ENCODE peak calls at places on chromosomes 13 and 19, in five cellular contexts. N, Z, X, J and S are unnamed samples.
A peak's percentile ranks its signal among the peaks of the same experiment; 100 is the strongest.

GRCh38 chr13:35856721-35857346 is 274.3 kb downstream of the DCLK1 start:
- DNase-seq in Z (no peak), N (no peak), J (peak; percentile 31), X (no peak), S (no peak)

GRCh38 chr19:8552810-8553209 is 24.4 kb downstream of the MYO1F start:
- DNase-seq in J (no peak), N (peak; percentile 40), X (no peak), Z (peak; percentile 27), S (no peak)

GRCh38 chr19:54541712-54542111 is 31.9 kb upstream of the LILRA2 start:
- DNase-seq in J (no peak), Z (no peak), X (no peak), N (no peak), S (no peak)

GRCh38 chr13:75050419-75051066 is 431.4 kb downstream of the TBC1D4 start:
- DNase-seq in Z (peak; percentile 37), X (no peak), N (no peak), J (peak; percentile 25), S (peak; percentile 14)

GRCh38 chr19:55069137-55069858 is 6.3 kb upstream of the RDH13 start:
- DNase-seq in Z (no peak), J (peak; percentile 65), X (no peak), N (peak; percentile 89), S (peak; percentile 32)

GRCh38 chr19:49391581-49392399 is 3.7 kb downstream of the KASH5 start:
- DNase-seq in N (peak; percentile 95), X (peak; percentile 20), Z (peak; percentile 38), J (peak; percentile 79), S (peak; percentile 73)

GRCh38 chr13:49638416-49639072 is 10.2 kb downstream of the ARL11 start:
- DNase-seq in N (peak; percentile 43), Z (no peak), X (no peak), J (peak; percentile 46), S (no peak)

GRCh38 chr13:100675660-100676129 is 1.1 kb upstream of the TMTC4 start:
- DNase-seq in N (no peak), J (peak; percentile 16), Z (no peak), X (no peak), S (no peak)

GRCh38 chr19:43774103-43774939 is 6.5 kb downstream of the KCNN4 start:
- DNase-seq in X (no peak), N (no peak), Z (peak; percentile 61), J (peak; percentile 79), S (peak; percentile 69)

GRCh38 chr19:8611391-8611883 is 922 bp upstream of the ADAMTS10 start:
- DNase-seq in X (no peak), N (no peak), J (peak; percentile 25), Z (no peak), S (no peak)

GRCh38 chr19:17797397-17798201 is 2.7 kb downstream of the B3GNT3 start:
- DNase-seq in X (no peak), N (peak; percentile 98), J (peak; percentile 83), Z (no peak), S (peak; percentile 16)

GRCh38 chr13:32731576-32731975 is 145.3 kb downstream of the PDS5B start:
- DNase-seq in X (no peak), N (peak; percentile 58), J (peak; percentile 77), Z (peak; percentile 29), S (peak; percentile 45)

GRCh38 chr19:19022380-19022961 is 10.8 kb downstream of the SUGP2 start:
- DNase-seq in N (no peak), X (no peak), Z (no peak), J (no peak), S (no peak)

GRCh38 chr13:27851481-27851880 is 59.2 kb downstream of the GSX1 start:
- DNase-seq in X (no peak), Z (no peak), J (no peak), N (no peak), S (no peak)

GRCh38 chr19:12318782-12319413 is 14.5 kb downstream of the ZNF563 start:
- DNase-seq in N (no peak), X (no peak), J (no peak), Z (no peak), S (no peak)

DNA sequence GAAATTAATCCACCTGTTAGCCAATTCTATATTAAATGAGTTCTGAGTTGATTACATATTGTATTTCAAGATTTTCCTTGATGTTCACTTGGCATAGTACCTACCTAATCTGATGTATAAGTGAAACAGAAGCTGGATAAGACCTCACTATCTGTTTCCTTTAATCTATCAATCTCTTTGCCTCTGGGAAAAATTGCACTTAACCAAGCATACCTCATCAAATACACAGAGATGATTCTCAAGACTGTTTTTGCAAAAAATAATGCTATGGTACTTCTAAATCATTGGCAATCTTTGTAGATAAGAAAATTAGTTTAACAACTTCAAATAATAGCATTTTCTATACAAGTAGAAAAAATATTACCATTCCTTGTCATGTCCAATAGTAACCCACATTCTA is 55.2 kb downstream of the SERPINE3 start:
- DNase-seq in J (no peak), Z (no peak), X (no peak), N (no peak), S (no peak)
- H3K27ac ChIP-seq in J (no peak overlapping the region), Z (no peak overlapping the region), X (no peak overlapping the region), N (no peak overlapping the region), S (no peak overlapping the region)

DNA sequence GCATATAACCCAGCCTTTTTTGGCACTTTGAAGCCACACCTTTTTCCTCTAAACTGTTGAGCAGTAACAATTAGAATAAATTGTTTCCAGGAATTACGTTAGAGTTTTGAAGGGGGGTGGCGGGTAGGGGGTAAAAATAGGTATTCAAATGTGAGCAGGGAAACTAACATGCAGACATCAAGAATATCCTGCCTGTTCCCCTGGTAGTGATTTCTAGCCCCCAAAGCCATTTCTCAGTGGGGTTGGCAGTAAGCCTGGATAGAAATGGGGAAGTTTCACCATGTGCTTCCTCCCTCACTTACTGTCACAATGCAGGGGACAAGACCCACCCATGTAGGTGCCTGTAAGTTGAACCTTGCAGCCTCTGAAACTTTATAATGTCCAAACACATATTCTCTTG is 3.8 kb downstream of the DOCK9 start:
- DNase-seq in J (no peak), N (no peak), X (no peak), Z (no peak), S (no peak)
- H3K27ac ChIP-seq in J (no peak overlapping the region), N (no peak overlapping the region), X (no peak overlapping the region), Z (no peak overlapping the region), S (no peak overlapping the region)

GRCh38 chr19:3096267-3096901 is 2.2 kb downstream of the GNA11 start:
- DNase-seq in N (no peak), Z (no peak), J (no peak), X (no peak), S (no peak)

GRCh38 chr19:3098141-3098514 is 4.0 kb downstream of the GNA11 start:
- DNase-seq in X (no peak), N (no peak), Z (no peak), J (no peak), S (peak; percentile 24)

GRCh38 chr19:3097442-3097871 is 3.3 kb downstream of the GNA11 start:
- DNase-seq in N (no peak), Z (no peak), X (no peak), J (peak; percentile 17), S (no peak)

GRCh38 chr19:3095375-3096191 is 1.4 kb downstream of the GNA11 start:
- DNase-seq in X (no peak), J (peak; percentile 35), N (peak; percentile 19), Z (no peak), S (peak; percentile 38)

DNA sequence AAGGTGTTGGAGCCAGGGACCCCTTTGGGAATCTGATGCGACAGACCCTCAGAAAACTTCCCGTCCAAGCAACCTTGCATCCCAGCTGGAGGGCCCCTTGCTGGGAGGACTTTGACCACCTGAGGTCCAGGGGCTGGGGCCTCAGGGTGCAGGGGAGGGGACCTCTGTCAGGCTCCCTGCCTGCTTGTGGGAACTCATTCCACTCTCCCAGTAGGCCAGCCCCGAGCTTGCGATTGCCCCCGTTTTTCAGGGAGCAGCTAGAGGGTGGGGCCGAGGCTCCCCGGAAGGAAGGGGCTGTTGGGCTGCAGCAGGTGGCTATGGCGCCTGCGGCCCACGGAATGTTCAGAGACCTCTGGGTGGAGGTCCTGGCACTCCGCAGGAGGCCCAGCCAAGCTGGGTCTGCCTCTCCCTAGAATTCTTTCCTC is 2.8 kb downstream of the GNA11 start:
- DNase-seq in J (no peak), Z (no peak), X (no peak), N (no peak), S (no peak)
- H3K27ac ChIP-seq in J (no peak overlapping the region), Z (no peak overlapping the region), X (no peak overlapping the region), N (no peak overlapping the region), S (no peak overlapping the region)

GRCh38 chr13:112576191-112576590 is 11.8 kb downstream of the TUBGCP3 start:
- DNase-seq in J (no peak), X (no peak), Z (no peak), N (no peak), S (no peak)
- H3K27ac ChIP-seq in J (no peak overlapping the region), X (no peak overlapping the region), Z (no peak overlapping the region), N (no peak overlapping the region), S (no peak overlapping the region)

GRCh38 chr13:99203601-99204579 is 3.2 kb downstream of the UBAC2 start:
- DNase-seq in N (no peak), Z (no peak), X (no peak), J (no peak), S (no peak)
- H3K27ac ChIP-seq in N (no peak overlapping the region), Z (no peak overlapping the region), X (no peak overlapping the region), J (no peak overlapping the region), S (no peak overlapping the region)

GRCh38 chr19:45670670-45671453 is 2.8 kb downstream of the GIPR start:
- DNase-seq in Z (peak; percentile 68), N (peak; percentile 71), X (peak; percentile 36), J (peak; percentile 77), S (peak; percentile 88)
- H3K27ac ChIP-seq in Z (no peak overlapping the region), N (no peak overlapping the region), X (no peak overlapping the region), J (no peak overlapping the region), S (no peak overlapping the region)

DNA sequence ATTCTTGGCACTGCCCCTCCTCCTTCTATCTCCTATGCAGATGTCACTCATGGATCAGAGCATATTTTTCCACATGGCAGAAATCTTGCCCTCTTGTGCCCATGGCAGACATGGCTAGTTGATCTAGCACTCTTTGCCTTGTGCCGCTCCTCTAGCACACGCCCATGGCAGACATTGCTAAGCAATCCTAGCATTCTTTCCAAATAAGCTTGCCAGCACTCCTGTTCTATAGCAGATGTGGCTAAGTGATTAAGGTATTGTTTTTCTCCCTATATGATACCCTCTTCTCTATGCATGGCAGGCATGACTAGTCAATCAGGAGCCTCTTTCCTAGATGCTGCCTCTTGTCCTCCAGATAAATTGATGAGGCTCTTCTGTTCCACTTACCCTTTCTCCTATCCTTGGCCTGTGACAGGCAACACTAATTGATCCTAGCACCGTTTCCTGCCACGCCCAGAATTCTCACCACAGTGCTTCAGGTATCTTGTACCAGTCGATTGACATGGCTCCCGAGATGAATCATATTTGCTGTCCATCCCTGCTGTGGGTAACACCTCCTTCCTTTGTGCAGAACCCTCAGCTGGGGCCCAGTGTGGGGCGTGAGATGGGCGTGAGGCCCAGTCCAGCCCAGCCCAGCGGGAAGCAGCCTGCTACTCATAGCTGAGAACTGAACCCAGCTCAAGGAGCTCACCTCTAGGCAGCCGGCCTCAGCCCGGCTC is 26.9 kb downstream of the TMED1 start:
- DNase-seq in X (no peak), N (peak; percentile 54), J (peak; percentile 46), Z (peak; percentile 54), S (no peak)
- H3K27ac ChIP-seq in X (no peak overlapping the region), N (peak overlapping the region; percentile 1), J (no peak overlapping the region), Z (no peak overlapping the region), S (peak overlapping the region; percentile 73)

GRCh38 chr19:661427-662196 is 1.4 kb downstream of the RNF126 start:
- DNase-seq in J (peak; percentile 68), Z (no peak), N (no peak), X (no peak), S (peak; percentile 28)
- H3K27ac ChIP-seq in J (peak overlapping the region; percentile 91), Z (peak overlapping the region; percentile 87), N (peak overlapping the region; percentile 70), X (no peak overlapping the region), S (peak overlapping the region; percentile 3)

GRCh38 chr19:6109947-6110346 is 353 bp downstream of the RFX2 start:
- DNase-seq in N (no peak), J (peak; percentile 45), Z (no peak), X (no peak), S (no peak)
- H3K27ac ChIP-seq in N (no peak overlapping the region), J (peak overlapping the region; percentile 88), Z (no peak overlapping the region), X (no peak overlapping the region), S (no peak overlapping the region)